ENCODE peak calls at places on chromosomes 7 and 10, in seven cellular contexts. One of them, this sample, is unnamed.

GRCh38 chr7:132548489-132549078 is 27.7 kb downstream of the PLXNA4 start:
- DNase-seq in adipocyte: no peak
- DNase-seq in H9: no peak
- DNase-seq in uterus: no peak
- DNase-seq in aorta: no peak
- DNase-seq in GM23248: peak; percentile 48
- DNase-seq in gastrocnemius medialis: no peak
- DNase-seq in this sample: no peak

GRCh38 chr7:50953820-50954219 is 171.1 kb upstream of the GRB10 start:
- DNase-seq in H9: no peak
- DNase-seq in aorta: no peak
- DNase-seq in adipocyte: peak; percentile 24
- DNase-seq in GM23248: peak; percentile 50
- DNase-seq in gastrocnemius medialis: no peak
- DNase-seq in uterus: no peak
- DNase-seq in this sample: no peak

GRCh38 chr10:17353568-17353967 is 100.8 kb downstream of the ST8SIA6 start:
- DNase-seq in uterus: no peak
- DNase-seq in gastrocnemius medialis: no peak
- DNase-seq in GM23248: peak; percentile 41
- DNase-seq in aorta: no peak
- DNase-seq in H9: no peak
- DNase-seq in adipocyte: no peak
- DNase-seq in this sample: no peak

GRCh38 chr7:15199482-15199881 is 296.9 kb upstream of the DGKB start:
- DNase-seq in aorta: no peak
- DNase-seq in H9: no peak
- DNase-seq in GM23248: peak; percentile 36
- DNase-seq in gastrocnemius medialis: no peak
- DNase-seq in uterus: no peak
- DNase-seq in adipocyte: peak; percentile 61
- DNase-seq in this sample: no peak

GRCh38 chr10:23656735-23657134 is 217.9 kb downstream of the OTUD1 start:
- DNase-seq in gastrocnemius medialis: no peak
- DNase-seq in GM23248: peak; percentile 34
- DNase-seq in H9: no peak
- DNase-seq in adipocyte: no peak
- DNase-seq in aorta: no peak
- DNase-seq in uterus: no peak
- DNase-seq in this sample: no peak

GRCh38 chr10:129689681-129690080 is 222.6 kb downstream of the MGMT start:
- DNase-seq in uterus: peak; percentile 38
- DNase-seq in gastrocnemius medialis: no peak
- DNase-seq in GM23248: peak; percentile 45
- DNase-seq in aorta: no peak
- DNase-seq in H9: no peak
- DNase-seq in adipocyte: no peak
- DNase-seq in this sample: no peak

GRCh38 chr7:100211342-100211780 is 8.4 kb upstream of the PVRIG start:
- DNase-seq in uterus: no peak
- DNase-seq in H9: no peak
- DNase-seq in adipocyte: no peak
- DNase-seq in aorta: no peak
- DNase-seq in GM23248: no peak
- DNase-seq in gastrocnemius medialis: no peak
- DNase-seq in this sample: peak; percentile 29

GRCh38 chr10:112624546-112625048 is 177.6 kb downstream of the VTI1A start:
- DNase-seq in adipocyte: no peak
- DNase-seq in gastrocnemius medialis: no peak
- DNase-seq in H9: no peak
- DNase-seq in uterus: no peak
- DNase-seq in GM23248: peak; percentile 5
- DNase-seq in aorta: no peak
- DNase-seq in this sample: no peak

GRCh38 chr7:1939434-1940401 is 269.6 kb downstream of the ELFN1 start:
- DNase-seq in aorta: peak; percentile 72
- DNase-seq in gastrocnemius medialis: no peak
- DNase-seq in H9: no peak
- DNase-seq in uterus: no peak
- DNase-seq in adipocyte: no peak
- DNase-seq in GM23248: no peak
- DNase-seq in this sample: no peak

GRCh38 chr10:74227697-74228424 is 76.8 kb downstream of the ADK start:
- DNase-seq in gastrocnemius medialis: no peak
- DNase-seq in adipocyte: peak; percentile 46
- DNase-seq in aorta: no peak
- DNase-seq in H9: no peak
- DNase-seq in uterus: no peak
- DNase-seq in GM23248: peak; percentile 78
- DNase-seq in this sample: no peak
- H3K4me1 ChIP-seq in gastrocnemius medialis: no peaks in the 10 kb centered on the region
- H3K4me1 ChIP-seq in adipocyte: peaks cover 11% of the 10 kb centered on the region
- H3K4me1 ChIP-seq in aorta: no peaks in the 10 kb centered on the region
- H3K4me1 ChIP-seq in H9: no peaks in the 10 kb centered on the region
- H3K4me1 ChIP-seq in uterus: no peaks in the 10 kb centered on the region
- H3K4me1 ChIP-seq in GM23248: peaks cover 32% of the 10 kb centered on the region
- H3K4me1 ChIP-seq in this sample: peaks cover 17% of the 10 kb centered on the region

DNA sequence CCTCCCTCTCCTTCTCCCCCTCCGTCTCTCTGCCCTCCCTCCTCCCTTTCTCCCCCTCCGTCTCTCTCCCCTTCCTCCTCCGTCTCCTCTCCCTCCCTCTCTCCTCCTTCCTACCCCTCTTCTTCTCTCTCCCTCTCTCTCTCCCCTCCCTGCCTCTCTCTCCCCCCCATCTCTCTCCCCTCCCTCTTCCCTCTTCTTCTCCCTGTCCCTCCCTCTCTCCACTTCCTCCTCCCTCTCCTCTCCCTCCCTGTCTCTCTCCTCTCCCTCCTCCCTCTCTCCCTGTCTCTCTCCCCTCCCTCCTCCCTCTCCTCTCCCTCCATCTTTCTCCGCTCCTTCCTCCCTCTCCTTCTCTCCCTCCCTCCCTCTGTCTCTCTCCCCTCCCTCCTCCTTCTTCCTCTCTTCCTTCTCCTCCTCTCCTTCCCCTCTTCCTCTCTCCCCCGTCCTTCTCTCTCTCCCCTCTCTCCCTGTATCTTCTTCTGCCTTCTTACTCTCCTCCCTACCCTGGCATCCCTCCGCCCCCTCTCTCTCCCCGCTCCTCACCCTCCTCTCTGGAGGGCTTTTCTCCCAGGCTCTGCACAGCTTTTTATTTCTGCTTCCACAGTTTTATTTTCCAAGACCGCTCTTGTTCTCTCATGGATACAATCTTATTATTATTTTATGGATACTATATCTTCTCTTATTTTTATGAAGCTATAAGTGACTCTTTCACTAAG is 32.4 kb downstream of the AP5Z1 start:
- DNase-seq in aorta: no peak
- DNase-seq in gastrocnemius medialis: no peak
- DNase-seq in adipocyte: no peak
- DNase-seq in H9: no peak
- DNase-seq in GM23248: no peak
- DNase-seq in uterus: peak; percentile 49
- DNase-seq in this sample: no peak
- H3K4me1 ChIP-seq in aorta: no peaks in the 10 kb centered on the region
- H3K4me1 ChIP-seq in gastrocnemius medialis: no peaks in the 10 kb centered on the region
- H3K4me1 ChIP-seq in adipocyte: no peaks in the 10 kb centered on the region
- H3K4me1 ChIP-seq in H9: no peaks in the 10 kb centered on the region
- H3K4me1 ChIP-seq in GM23248: no peaks in the 10 kb centered on the region
- H3K4me1 ChIP-seq in uterus: no peaks in the 10 kb centered on the region
- H3K4me1 ChIP-seq in this sample: peaks cover 9% of the 10 kb centered on the region

GRCh38 chr7:36158321-36158605 is 5.2 kb downstream of the EEPD1 start:
- DNase-seq in gastrocnemius medialis: no peak
- DNase-seq in uterus: no peak
- DNase-seq in H9: no peak
- DNase-seq in adipocyte: no peak
- DNase-seq in GM23248: no peak
- DNase-seq in aorta: no peak
- DNase-seq in this sample: no peak
- H3K4me1 ChIP-seq in gastrocnemius medialis: peaks cover 80% of the 10 kb centered on the region
- H3K4me1 ChIP-seq in uterus: no peaks in the 10 kb centered on the region
- H3K4me1 ChIP-seq in H9: peaks cover 3% of the 10 kb centered on the region
- H3K4me1 ChIP-seq in adipocyte: peaks cover 46% of the 10 kb centered on the region
- H3K4me1 ChIP-seq in GM23248: peaks cover 20% of the 10 kb centered on the region
- H3K4me1 ChIP-seq in aorta: peaks cover 12% of the 10 kb centered on the region
- H3K4me1 ChIP-seq in this sample: peaks cover 6% of the 10 kb centered on the region

GRCh38 chr10:67607472-67607871 is 88.5 kb downstream of the CTNNA3 start:
- DNase-seq in uterus: no peak
- DNase-seq in adipocyte: no peak
- DNase-seq in GM23248: peak; percentile 34
- DNase-seq in aorta: no peak
- DNase-seq in gastrocnemius medialis: peak; percentile 13
- DNase-seq in H9: no peak
- DNase-seq in this sample: no peak
- H3K4me1 ChIP-seq in uterus: no peaks in the 10 kb centered on the region
- H3K4me1 ChIP-seq in adipocyte: no peaks in the 10 kb centered on the region
- H3K4me1 ChIP-seq in GM23248: peaks cover 62% of the 10 kb centered on the region
- H3K4me1 ChIP-seq in aorta: peaks cover 3% of the 10 kb centered on the region
- H3K4me1 ChIP-seq in gastrocnemius medialis: peaks cover 11% of the 10 kb centered on the region
- H3K4me1 ChIP-seq in H9: no peaks in the 10 kb centered on the region
- H3K4me1 ChIP-seq in this sample: peaks cover 9% of the 10 kb centered on the region

GRCh38 chr7:121046893-121047468 is 58.5 kb downstream of the CPED1 start:
- DNase-seq in GM23248: no peak
- DNase-seq in adipocyte: no peak
- DNase-seq in H9: no peak
- DNase-seq in uterus: no peak
- DNase-seq in aorta: no peak
- DNase-seq in gastrocnemius medialis: no peak
- DNase-seq in this sample: no peak

GRCh38 chr7:121049897-121050296 is 61.4 kb downstream of the CPED1 start:
- DNase-seq in gastrocnemius medialis: no peak
- DNase-seq in uterus: no peak
- DNase-seq in aorta: no peak
- DNase-seq in GM23248: no peak
- DNase-seq in H9: no peak
- DNase-seq in adipocyte: no peak
- DNase-seq in this sample: no peak

GRCh38 chr7:121049028-121049791 is 60.7 kb downstream of the CPED1 start:
- DNase-seq in adipocyte: peak; percentile 15
- DNase-seq in aorta: no peak
- DNase-seq in uterus: no peak
- DNase-seq in H9: peak; percentile 45
- DNase-seq in gastrocnemius medialis: no peak
- DNase-seq in GM23248: no peak
- DNase-seq in this sample: no peak

GRCh38 chr7:121046009-121046408 is 57.5 kb downstream of the CPED1 start:
- DNase-seq in H9: no peak
- DNase-seq in aorta: no peak
- DNase-seq in gastrocnemius medialis: no peak
- DNase-seq in GM23248: no peak
- DNase-seq in adipocyte: no peak
- DNase-seq in uterus: no peak
- DNase-seq in this sample: no peak

DNA sequence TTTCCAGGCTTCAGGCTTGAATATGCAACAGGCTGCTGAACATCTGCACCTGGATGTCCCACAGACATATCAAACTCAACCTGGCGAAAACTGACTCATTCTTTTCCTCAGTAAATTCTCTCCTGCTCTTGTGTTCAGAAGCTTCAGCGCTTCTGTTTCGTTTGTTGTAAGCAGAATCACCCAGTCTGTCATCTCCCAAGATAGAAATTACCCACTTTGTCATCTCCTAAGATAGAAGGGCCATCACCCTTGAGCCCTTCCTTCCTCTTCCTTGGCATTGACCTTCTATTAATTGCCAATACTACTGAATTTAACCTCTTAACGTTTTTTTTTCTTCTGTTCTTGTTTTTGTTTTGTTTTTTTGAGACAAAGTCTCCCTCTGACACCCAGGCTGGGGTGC is 59.7 kb downstream of the CPED1 start:
- DNase-seq in uterus: no peak
- DNase-seq in H9: no peak
- DNase-seq in aorta: no peak
- DNase-seq in GM23248: no peak
- DNase-seq in gastrocnemius medialis: no peak
- DNase-seq in adipocyte: no peak
- DNase-seq in this sample: no peak
- H3K4me1 ChIP-seq in uterus: no peaks in the 10 kb centered on the region
- H3K4me1 ChIP-seq in H9: no peaks in the 10 kb centered on the region
- H3K4me1 ChIP-seq in aorta: no peaks in the 10 kb centered on the region
- H3K4me1 ChIP-seq in GM23248: peaks cover 10% of the 10 kb centered on the region
- H3K4me1 ChIP-seq in gastrocnemius medialis: peaks cover 64% of the 10 kb centered on the region
- H3K4me1 ChIP-seq in adipocyte: peaks cover 23% of the 10 kb centered on the region
- H3K4me1 ChIP-seq in this sample: no peaks in the 10 kb centered on the region

DNA sequence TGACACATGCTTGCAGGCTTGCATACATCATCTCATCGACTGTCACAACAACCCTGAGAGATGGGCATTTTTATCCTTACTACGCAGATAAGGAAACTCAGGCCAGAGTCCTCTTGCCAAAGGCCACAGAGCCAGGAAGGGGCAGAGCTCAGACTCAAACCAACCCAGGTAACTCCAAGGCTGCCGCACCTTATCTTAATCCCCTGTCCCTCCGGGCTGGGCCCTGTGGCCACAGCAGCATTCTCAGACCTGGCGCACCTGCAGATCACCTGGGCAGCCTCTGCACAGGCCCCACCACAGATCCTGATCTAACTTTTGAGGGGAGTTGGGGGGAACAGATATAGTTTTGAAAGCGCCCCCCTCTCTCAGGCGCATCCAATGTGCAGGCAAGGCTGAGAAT is 35.1 kb downstream of the SORBS1 start:
- DNase-seq in aorta: no peak
- DNase-seq in gastrocnemius medialis: no peak
- DNase-seq in GM23248: no peak
- DNase-seq in uterus: no peak
- DNase-seq in H9: no peak
- DNase-seq in adipocyte: no peak
- DNase-seq in this sample: no peak
- H3K4me1 ChIP-seq in aorta: peaks cover 32% of the 10 kb centered on the region
- H3K4me1 ChIP-seq in gastrocnemius medialis: peaks cover 52% of the 10 kb centered on the region
- H3K4me1 ChIP-seq in GM23248: peaks cover 4% of the 10 kb centered on the region
- H3K4me1 ChIP-seq in uterus: no peaks in the 10 kb centered on the region
- H3K4me1 ChIP-seq in H9: peaks cover 8% of the 10 kb centered on the region
- H3K4me1 ChIP-seq in adipocyte: peaks cover 5% of the 10 kb centered on the region
- H3K4me1 ChIP-seq in this sample: no peaks in the 10 kb centered on the region

GRCh38 chr10:44995914-44996633 is 4.6 kb upstream of the ZNF22 start:
- DNase-seq in adipocyte: peak; percentile 73
- DNase-seq in uterus: peak; percentile 84
- DNase-seq in gastrocnemius medialis: peak; percentile 80
- DNase-seq in H9: no peak
- DNase-seq in GM23248: peak; percentile 55
- DNase-seq in aorta: no peak
- DNase-seq in this sample: no peak
- H3K4me1 ChIP-seq in adipocyte: peaks cover 94% of the 10 kb centered on the region
- H3K4me1 ChIP-seq in uterus: peaks cover 16% of the 10 kb centered on the region
- H3K4me1 ChIP-seq in gastrocnemius medialis: peaks cover 62% of the 10 kb centered on the region
- H3K4me1 ChIP-seq in H9: no peaks in the 10 kb centered on the region
- H3K4me1 ChIP-seq in GM23248: peaks cover 39% of the 10 kb centered on the region
- H3K4me1 ChIP-seq in aorta: peaks cover 15% of the 10 kb centered on the region
- H3K4me1 ChIP-seq in this sample: peaks cover 32% of the 10 kb centered on the region

This sample was measured in CD8-positive, alpha-beta T cell.